ENCODE peak calls at places on chromosomes 3 and 15, in nine cellular contexts. I is epithelial cell of esophagus, S is pancreas, H is testis, T is BJ, D is psoas muscle, K is hepatocyte, X is cardiac muscle cell, O is uterus. P is an unnamed sample.

GRCh38 chr3:51799879-51800757 is 21.1 kb upstream of the IQCF6 start:
- DNase-seq in I (peak; percentile 76), S (no peak), H (peak; percentile 21), T (peak; percentile 52), D (no peak), K (peak; percentile 72), X (peak; percentile 85), O (peak; percentile 21), P (no peak)

GRCh38 chr15:52040167-52040900 is 21.3 kb downstream of the MAPK6 start:
- DNase-seq in I (no peak), S (no peak), H (peak; percentile 83), T (no peak), D (no peak), K (peak; percentile 21), X (peak; percentile 68), O (no peak), P (no peak)

GRCh38 chr3:150757364-150757763 is 5.6 kb downstream of the SIAH2 start:
- DNase-seq in I (no peak), S (no peak), H (peak; percentile 12), T (no peak), D (no peak), K (no peak), X (no peak), O (no peak), P (no peak)

GRCh38 chr3:127781411-127782001 is 40.8 kb downstream of the MGLL start:
- DNase-seq in I (no peak), S (peak; percentile 44), H (no peak), T (peak; percentile 88), D (peak; percentile 81), K (no peak), X (peak; percentile 48), O (no peak), P (no peak)

GRCh38 chr3:154783053-154784037 is 296.8 kb upstream of the MME start:
- DNase-seq in I (no peak), S (no peak), H (peak; percentile 26), T (no peak), D (no peak), K (no peak), X (peak; percentile 6), O (no peak), P (no peak)

GRCh38 chr15:20340931-20341661 is 200.5 kb downstream of the GOLGA6L6 start:
- DNase-seq in I (peak; percentile 41), S (peak; percentile 88), H (peak; percentile 45), T (no peak), D (peak; percentile 89), K (peak; percentile 91), X (peak; percentile 18), O (peak; percentile 60), P (peak; percentile 69)

GRCh38 chr3:124557433-124558232 is 172.6 kb upstream of the UMPS start:
- DNase-seq in I (peak; percentile 86), S (no peak), H (peak; percentile 62), T (no peak), D (no peak), K (no peak), X (peak; percentile 57), O (peak; percentile 33), P (no peak)

GRCh38 chr15:98330692-98331435 is 317.5 kb upstream of the IGF1R start:
- DNase-seq in I (no peak), S (no peak), H (no peak), T (no peak), D (no peak), K (no peak), X (no peak), O (no peak), P (no peak)

GRCh38 chr15:75647370-75648155 is at the start of gene SNX33:
- DNase-seq in I (peak; percentile 88), S (peak; percentile 90), H (peak; percentile 66), T (no peak), D (peak; percentile 87), K (peak; percentile 91), X (peak; percentile 93), O (peak; percentile 83), P (peak; percentile 98)

GRCh38 chr3:154549391-154549790 is 119.4 kb upstream of the GPR149 start:
- DNase-seq in I (no peak), S (no peak), H (no peak), T (no peak), D (no peak), K (no peak), X (no peak), O (no peak), P (no peak)

GRCh38 chr15:62828364-62828763 is 214.2 kb upstream of the TPM1 start:
- DNase-seq in I (no peak), S (no peak), H (no peak), T (no peak), D (no peak), K (no peak), X (no peak), O (no peak), P (no peak)

GRCh38 chr3:150751781-150752263 is 11.1 kb downstream of the SIAH2 start:
- DNase-seq in I (peak; percentile 79), S (no peak), H (no peak), T (no peak), D (no peak), K (no peak), X (no peak), O (no peak), P (no peak)

GRCh38 chr3:170907519-170908234 is 760 bp downstream of the EIF5A2 start:
- DNase-seq in I (peak; percentile 1), S (peak; percentile 70), H (peak; percentile 17), T (no peak), D (no peak), K (peak; percentile 11), X (peak; percentile 34), O (no peak), P (no peak)

GRCh38 chr3:48680811-48681540 is 4.7 kb downstream of the NCKIPSD start:
- DNase-seq in I (no peak), S (no peak), H (no peak), T (no peak), D (no peak), K (no peak), X (no peak), O (no peak), P (no peak)

GRCh38 chr3:48681974-48682610 is 3.6 kb downstream of the NCKIPSD start:
- DNase-seq in I (no peak), S (no peak), H (no peak), T (no peak), D (no peak), K (no peak), X (no peak), O (no peak), P (no peak)

GRCh38 chr3:48681541-48681880 is 4.2 kb downstream of the NCKIPSD start:
- DNase-seq in I (no peak), S (no peak), H (no peak), T (no peak), D (no peak), K (no peak), X (no peak), O (no peak), P (no peak)

GRCh38 chr3:48684054-48684349 is 1.7 kb downstream of the NCKIPSD start:
- DNase-seq in I (no peak), S (no peak), H (peak; percentile 47), T (no peak), D (no peak), K (no peak), X (peak; percentile 44), O (no peak), P (no peak)

DNA sequence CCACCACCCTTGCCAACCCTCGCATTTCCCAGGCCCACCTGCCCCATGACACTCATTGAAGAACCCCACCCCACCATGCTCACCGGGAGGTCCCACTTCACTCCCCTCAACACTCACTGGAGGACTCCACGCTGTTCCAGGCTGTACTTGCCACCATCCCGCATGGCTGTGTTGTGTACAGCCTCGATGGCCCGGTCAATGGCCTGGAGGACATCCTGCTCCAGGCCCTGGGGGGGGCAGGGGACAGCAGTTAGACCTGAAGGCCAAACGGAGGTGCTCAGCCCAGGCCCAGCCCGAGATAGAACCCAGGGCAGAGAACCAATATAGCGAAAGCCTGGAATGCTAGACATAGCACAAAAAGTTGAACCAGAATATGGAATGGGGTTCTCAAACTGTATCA is 2.9 kb downstream of the NCKIPSD start:
- DNase-seq in I (no peak), S (no peak), H (no peak), T (no peak), D (no peak), K (no peak), X (no peak), O (no peak), P (no peak)
- H3K4me3 ChIP-seq in I (no peak overlapping the region), S (no peak overlapping the region), H (no peak overlapping the region), T (no peak overlapping the region), D (no peak overlapping the region), K (no peak overlapping the region), X (no peak overlapping the region), O (no peak overlapping the region), P (no peak overlapping the region)

GRCh38 chr15:73964736-73965093 is 27.4 kb downstream of the STOML1 start:
- DNase-seq in I (peak; percentile 78), S (peak; percentile 94), H (peak; percentile 92), T (no peak), D (peak; percentile 87), K (peak; percentile 80), X (peak; percentile 86), O (peak; percentile 81), P (peak; percentile 92)
- H3K4me3 ChIP-seq in I (no peak overlapping the region), S (no peak overlapping the region), H (no peak overlapping the region), T (no peak overlapping the region), D (no peak overlapping the region), K (no peak overlapping the region), X (no peak overlapping the region), O (no peak overlapping the region), P (no peak overlapping the region)

DNA sequence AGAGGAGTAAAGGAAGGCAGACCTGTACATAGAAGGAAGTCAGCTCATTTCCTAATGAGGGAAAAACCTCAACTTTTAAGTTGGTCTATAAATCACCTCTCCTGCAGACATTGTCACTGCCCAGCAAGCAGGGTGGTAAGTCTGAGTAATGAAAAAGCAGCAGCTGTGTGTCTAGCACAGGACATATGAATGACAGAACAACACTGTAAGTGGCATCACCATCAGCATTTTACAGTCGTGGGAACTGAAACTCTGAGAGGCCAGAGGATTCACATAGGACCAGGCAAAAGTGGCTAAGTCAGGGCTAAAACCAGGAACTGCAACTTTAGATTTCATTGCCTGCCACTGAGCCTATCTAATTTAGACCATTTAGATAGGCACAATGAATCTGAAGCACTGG is 235.6 kb downstream of the CLSTN2 start:
- DNase-seq in I (no peak), S (no peak), H (no peak), T (no peak), D (no peak), K (no peak), X (no peak), O (no peak), P (no peak)
- H3K4me3 ChIP-seq in I (no peak overlapping the region), S (no peak overlapping the region), H (no peak overlapping the region), T (no peak overlapping the region), D (no peak overlapping the region), K (no peak overlapping the region), X (no peak overlapping the region), O (no peak overlapping the region), P (no peak overlapping the region)

DNA sequence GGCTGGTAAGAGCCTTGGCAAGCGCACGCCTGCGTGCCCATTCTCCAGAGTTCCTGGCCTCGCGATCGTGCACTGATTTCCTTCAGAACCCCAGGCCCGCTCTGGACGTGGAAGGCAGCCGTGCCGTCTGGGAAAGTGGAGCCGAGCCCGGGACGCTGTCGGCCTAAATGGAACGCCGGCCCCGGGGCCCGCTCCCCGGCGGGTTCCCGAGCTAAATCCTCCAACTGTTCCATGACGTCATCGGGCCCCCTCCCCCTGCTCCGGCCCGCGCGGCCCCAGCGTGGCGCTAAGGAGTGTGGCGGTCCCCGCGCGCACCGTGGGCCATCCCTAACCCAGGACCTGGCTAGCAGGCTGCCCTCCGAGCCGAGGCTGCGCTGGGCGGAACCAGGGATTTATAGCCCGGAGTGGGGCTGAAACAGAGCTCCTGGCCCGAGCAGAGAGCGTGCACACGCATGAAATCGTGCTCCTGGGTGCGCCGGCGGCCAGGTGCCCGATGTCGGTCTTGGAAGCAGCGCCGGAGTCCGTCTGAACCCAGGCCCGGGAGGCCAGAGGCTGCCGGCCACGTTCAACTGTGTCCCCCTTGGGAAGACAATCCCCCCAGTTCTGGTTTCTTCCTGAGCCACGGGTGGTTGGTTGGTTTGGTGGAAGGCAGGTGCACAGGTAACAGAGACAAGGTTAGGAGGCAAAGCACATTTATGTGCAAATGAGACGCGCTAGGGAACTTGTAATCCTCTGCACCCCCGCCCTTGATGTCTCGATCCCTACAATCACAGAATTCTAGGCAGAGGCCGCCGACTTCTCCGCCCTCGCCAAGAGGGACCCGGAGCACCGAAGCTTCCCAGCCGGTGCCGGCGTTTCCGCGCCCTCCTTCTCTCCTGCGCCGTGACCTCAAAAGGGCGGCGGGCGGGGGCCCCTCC is 84.9 kb upstream of the ETV5 start:
- DNase-seq in I (no peak), S (peak; percentile 78), H (peak; percentile 51), T (no peak), D (no peak), K (peak; percentile 78), X (peak; percentile 13), O (no peak), P (peak; percentile 92)
- H3K4me3 ChIP-seq in I (peak overlapping the region; percentile 5), S (peak overlapping the region; percentile 44), H (peak overlapping the region; percentile 12), T (no peak overlapping the region), D (peak overlapping the region; percentile 54), K (peak overlapping the region; percentile 73), X (peak overlapping the region; percentile 16), O (no peak overlapping the region), P (peak overlapping the region; percentile 42)

P was measured in H7.